ENCODE peak calls at places on chromosomes 6 and 20, in five cellular contexts. One of them, this sample, is unnamed.

GRCh38 chr6:168873266-168873665 is 380.4 kb downstream of the THBS2 start:
- DNase-seq in HepG2: no peak
- DNase-seq in SK-N-SH: no peak
- DNase-seq in GM12878: no peak
- DNase-seq in K562: no peak
- DNase-seq in this sample: no peak

GRCh38 chr20:24469116-24470030 is at the start of gene SYNDIG1:
- DNase-seq in HepG2: no peak
- DNase-seq in K562: no peak
- DNase-seq in SK-N-SH: peak; percentile 39
- DNase-seq in GM12878: no peak
- DNase-seq in this sample: no peak

GRCh38 chr6:28555136-28555535 is 29.5 kb downstream of the GPX5 start:
- DNase-seq in K562: no peak
- DNase-seq in GM12878: no peak
- DNase-seq in HepG2: no peak
- DNase-seq in SK-N-SH: no peak
- DNase-seq in this sample: no peak

GRCh38 chr20:52493177-52493711 is 301.7 kb upstream of the ZFP64 start:
- DNase-seq in HepG2: no peak
- DNase-seq in SK-N-SH: no peak
- DNase-seq in GM12878: no peak
- DNase-seq in K562: peak; percentile 8
- DNase-seq in this sample: no peak

GRCh38 chr6:98840385-98840784 is 6.0 kb downstream of the POU3F2 start:
- DNase-seq in HepG2: no peak
- DNase-seq in GM12878: no peak
- DNase-seq in SK-N-SH: no peak
- DNase-seq in K562: no peak
- DNase-seq in this sample: no peak

GRCh38 chr6:30724906-30725667 is 4.9 kb downstream of the TUBB start:
- DNase-seq in HepG2: no peak
- DNase-seq in SK-N-SH: no peak
- DNase-seq in K562: peak; percentile 50
- DNase-seq in GM12878: no peak
- DNase-seq in this sample: no peak

GRCh38 chr6:104908031-104908430 is 48.3 kb upstream of the HACE1 start:
- DNase-seq in GM12878: no peak
- DNase-seq in HepG2: no peak
- DNase-seq in K562: no peak
- DNase-seq in SK-N-SH: no peak
- DNase-seq in this sample: no peak

GRCh38 chr20:17511401-17511800 is 19.8 kb downstream of the BFSP1 start:
- DNase-seq in HepG2: no peak
- DNase-seq in GM12878: no peak
- DNase-seq in K562: no peak
- DNase-seq in SK-N-SH: no peak
- DNase-seq in this sample: no peak

GRCh38 chr6:41159415-41160082 is 3.4 kb downstream of the TREM2 start:
- DNase-seq in GM12878: no peak
- DNase-seq in SK-N-SH: no peak
- DNase-seq in K562: no peak
- DNase-seq in HepG2: no peak
- DNase-seq in this sample: no peak

GRCh38 chr6:24704468-24704867 is 14.5 kb downstream of the C6orf62 start:
- DNase-seq in K562: no peak
- DNase-seq in HepG2: no peak
- DNase-seq in GM12878: no peak
- DNase-seq in SK-N-SH: no peak
- DNase-seq in this sample: no peak

GRCh38 chr20:24144371-24144770 is 155.8 kb upstream of the GGTLC1 start:
- DNase-seq in K562: no peak
- DNase-seq in SK-N-SH: no peak
- DNase-seq in GM12878: no peak
- DNase-seq in HepG2: no peak
- DNase-seq in this sample: no peak

GRCh38 chr6:156659317-156660198 is 117.6 kb upstream of the ARID1B start:
- DNase-seq in HepG2: no peak
- DNase-seq in SK-N-SH: no peak
- DNase-seq in K562: no peak
- DNase-seq in GM12878: no peak
- DNase-seq in this sample: no peak
- TF ChIP-seq ZBTB33 in HepG2: no peak
- TF ChIP-seq ZBTB33 in SK-N-SH: no peak
- TF ChIP-seq ZBTB33 in K562: no peak
- TF ChIP-seq ZBTB33 in GM12878: no peak
- TF ChIP-seq ZBTB33 in this sample: no peak

GRCh38 chr6:13099771-13100170 is 228.6 kb downstream of the TBC1D7 start:
- DNase-seq in K562: no peak
- DNase-seq in GM12878: no peak
- DNase-seq in SK-N-SH: no peak
- DNase-seq in HepG2: no peak
- DNase-seq in this sample: no peak
- TF ChIP-seq ZBTB33 in K562: no peak
- TF ChIP-seq ZBTB33 in GM12878: no peak
- TF ChIP-seq ZBTB33 in SK-N-SH: no peak
- TF ChIP-seq ZBTB33 in HepG2: no peak
- TF ChIP-seq ZBTB33 in this sample: no peak

GRCh38 chr6:157552956-157553485 is 172.0 kb downstream of the ZDHHC14 start:
- DNase-seq in GM12878: no peak
- DNase-seq in K562: no peak
- DNase-seq in SK-N-SH: no peak
- DNase-seq in HepG2: no peak
- DNase-seq in this sample: no peak
- TF ChIP-seq ZBTB33 in GM12878: no peak
- TF ChIP-seq ZBTB33 in K562: no peak
- TF ChIP-seq ZBTB33 in SK-N-SH: no peak
- TF ChIP-seq ZBTB33 in HepG2: no peak
- TF ChIP-seq ZBTB33 in this sample: no peak

DNA sequence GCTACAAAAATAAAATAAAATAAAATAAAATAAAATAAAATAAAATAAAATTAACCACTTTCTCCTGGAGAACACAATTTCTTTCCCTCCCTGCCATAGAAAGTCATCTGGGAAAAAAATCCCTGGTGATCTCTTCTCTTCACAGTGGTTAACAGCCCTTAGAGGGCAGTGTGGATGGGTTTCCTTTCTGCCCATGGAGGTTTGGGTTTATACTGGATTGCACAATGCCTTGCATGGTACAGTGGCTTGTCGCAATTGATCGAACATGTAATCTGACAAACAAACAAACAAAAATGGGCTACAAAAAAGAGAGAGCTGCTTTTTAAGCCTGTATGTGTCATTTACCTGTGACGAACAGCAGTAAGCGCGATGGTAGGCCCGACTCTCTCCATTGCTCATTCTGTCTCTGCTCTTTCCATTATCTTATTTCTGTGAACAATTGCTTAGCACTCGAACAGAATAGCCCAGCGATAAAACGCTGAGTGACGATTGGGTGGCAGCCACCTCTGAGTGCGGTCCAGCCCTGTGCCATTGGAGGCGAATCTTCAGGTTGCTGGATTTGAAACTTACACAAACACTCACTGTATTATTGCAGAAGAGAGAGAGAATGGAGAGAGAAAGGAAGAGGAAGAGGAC is 166.1 kb downstream of the CD83 start:
- DNase-seq in K562: no peak
- DNase-seq in GM12878: no peak
- DNase-seq in HepG2: no peak
- DNase-seq in SK-N-SH: no peak
- DNase-seq in this sample: no peak
- TF ChIP-seq ZBTB33 in K562: no peak
- TF ChIP-seq ZBTB33 in GM12878: no peak
- TF ChIP-seq ZBTB33 in HepG2: no peak
- TF ChIP-seq ZBTB33 in SK-N-SH: no peak
- TF ChIP-seq ZBTB33 in this sample: no peak

GRCh38 chr6:12440981-12441380 is 150.8 kb downstream of the EDN1 start:
- DNase-seq in GM12878: no peak
- DNase-seq in HepG2: no peak
- DNase-seq in K562: peak; percentile 8
- DNase-seq in SK-N-SH: no peak
- DNase-seq in this sample: no peak
- TF ChIP-seq ZBTB33 in GM12878: no peak
- TF ChIP-seq ZBTB33 in HepG2: no peak
- TF ChIP-seq ZBTB33 in K562: no peak
- TF ChIP-seq ZBTB33 in SK-N-SH: no peak
- TF ChIP-seq ZBTB33 in this sample: no peak

GRCh38 chr6:21914121-21914973 is 320.8 kb downstream of the SOX4 start:
- DNase-seq in GM12878: no peak
- DNase-seq in SK-N-SH: peak; percentile 24
- DNase-seq in K562: peak; percentile 66
- DNase-seq in HepG2: no peak
- DNase-seq in this sample: no peak
- TF ChIP-seq ZBTB33 in GM12878: no peak
- TF ChIP-seq ZBTB33 in SK-N-SH: no peak
- TF ChIP-seq ZBTB33 in K562: no peak
- TF ChIP-seq ZBTB33 in HepG2: no peak
- TF ChIP-seq ZBTB33 in this sample: no peak

GRCh38 chr6:159728552-159728951 is 1.2 kb downstream of the WTAP start:
- DNase-seq in HepG2: no peak
- DNase-seq in K562: peak; percentile 48
- DNase-seq in GM12878: no peak
- DNase-seq in SK-N-SH: no peak
- DNase-seq in this sample: no peak

GRCh38 chr6:159724778-159725177 is 2.5 kb upstream of the WTAP start:
- DNase-seq in GM12878: no peak
- DNase-seq in K562: no peak
- DNase-seq in SK-N-SH: no peak
- DNase-seq in HepG2: no peak
- DNase-seq in this sample: no peak

GRCh38 chr6:159727717-159728440 is 573 bp downstream of the WTAP start:
- DNase-seq in GM12878: no peak
- DNase-seq in K562: peak; percentile 67
- DNase-seq in HepG2: peak; percentile 29
- DNase-seq in SK-N-SH: no peak
- DNase-seq in this sample: no peak

GRCh38 chr6:159726918-159727716 is at the start of gene WTAP:
- DNase-seq in GM12878: peak; percentile 89
- DNase-seq in K562: peak; percentile 99
- DNase-seq in HepG2: peak; percentile 95
- DNase-seq in SK-N-SH: peak; percentile 95
- DNase-seq in this sample: peak; percentile 94

GRCh38 chr6:159726196-159726917 is 949 bp upstream of the WTAP start:
- DNase-seq in HepG2: no peak
- DNase-seq in GM12878: no peak
- DNase-seq in K562: no peak
- DNase-seq in SK-N-SH: no peak
- DNase-seq in this sample: no peak
- TF ChIP-seq ZBTB33 in HepG2: no peak
- TF ChIP-seq ZBTB33 in GM12878: no peak
- TF ChIP-seq ZBTB33 in K562: no peak
- TF ChIP-seq ZBTB33 in SK-N-SH: no peak
- TF ChIP-seq ZBTB33 in this sample: no peak